ENCODE peak calls at places on chromosome 17, in nine cellular contexts. N is NCI-H345; Z is globus pallidus; W is EL; B is CD4-positive, CD25-positive, alpha-beta regulatory T cell; O is AG08395; X is NCI-H774; K is choroid plexus epithelial cell; M is neural crest cell. Q is an unnamed sample.

GRCh38 chr17:45675012-45675411 is 109.1 kb upstream of the CRHR1 start:
- DNase-seq in B (no peak), K (no peak), O (no peak), Z (no peak), X (no peak), N (no peak), M (no peak), W (no peak), Q (no peak)

GRCh38 chr17:976316-976715 is 3.3 kb downstream of the NXN start:
- DNase-seq in N (no peak), O (no peak), Z (no peak), W (no peak), K (no peak), M (no peak), X (no peak), B (no peak), Q (no peak)

GRCh38 chr17:82495844-82496528 is 23.5 kb upstream of the FOXK2 start:
- DNase-seq in N (peak), W (no peak), B (no peak), M (no peak), O (no peak), X (peak), K (no peak), Z (peak), Q (peak)

GRCh38 chr17:1002771-1003555 is 6.0 kb downstream of the TIMM22 start:
- DNase-seq in O (peak), Z (peak), N (no peak), K (peak), B (no peak), W (peak), X (peak), M (no peak), Q (no peak)

GRCh38 chr17:37292429-37293139 is 83.2 kb upstream of the C17orf78 start:
- DNase-seq in M (no peak), W (no peak), Z (no peak), B (no peak), K (peak), O (no peak), N (no peak), X (no peak), Q (no peak)

GRCh38 chr17:1905190-1905919 is 75.5 kb downstream of the RPA1 start:
- DNase-seq in O (no peak), X (no peak), B (no peak), M (no peak), Z (no peak), K (no peak), N (peak), W (no peak), Q (peak)

GRCh38 chr17:273994-274832 is 78.4 kb downstream of the RPH3AL start:
- DNase-seq in N (no peak), O (no peak), X (no peak), W (no peak), Z (no peak), B (no peak), K (no peak), M (no peak), Q (no peak)

GRCh38 chr17:55402374-55402773 is 19.3 kb downstream of the MMD start:
- DNase-seq in O (no peak), W (no peak), M (no peak), B (no peak), Z (no peak), X (no peak), N (no peak), K (no peak), Q (no peak)

GRCh38 chr17:61756561-61756960 is 106.8 kb downstream of the BRIP1 start:
- DNase-seq in Z (no peak), K (no peak), B (no peak), O (no peak), N (no peak), X (no peak), W (no peak), M (no peak), Q (no peak)

GRCh38 chr17:746181-746580 is 5.9 kb downstream of the GEMIN4 start:
- DNase-seq in B (no peak), W (no peak), Z (no peak), O (no peak), M (no peak), N (no peak), X (no peak), K (no peak), Q (no peak)